ENCODE peak calls at places on chromosomes 6 and 20, in nine cellular contexts. H is AG09309, T is AG10803, N is lower leg skin, R is nephron progenitor cell, I is omental fat pad, Z is astrocyte of the spinal cord, C is HFFc6, S is GM20000. U is an unnamed sample.

GRCh38 chr6:105136433-105137350 is 43.1 kb downstream of the POPDC3 start:
- DNase-seq in R (peak; percentile 74), Z (peak; percentile 65), T (peak; percentile 59), I (no peak), S (peak; percentile 78), C (peak; percentile 31), H (no peak), N (peak; percentile 23), U (peak; percentile 80)

GRCh38 chr6:129490551-129491245 is 219.3 kb downstream of the ARHGAP18 start:
- DNase-seq in C (peak; percentile 96), H (peak; percentile 91), T (peak; percentile 95), Z (peak; percentile 98), I (no peak), S (peak; percentile 58), N (peak; percentile 66), R (no peak), U (no peak)

GRCh38 chr6:116611020-116611419 is 5.3 kb upstream of the RSPH4A start:
- DNase-seq in T (no peak), S (no peak), R (no peak), I (no peak), C (no peak), Z (no peak), H (no peak), N (no peak), U (no peak)

GRCh38 chr6:128521302-128521632 is 868 bp upstream of the PTPRK start:
- DNase-seq in C (peak; percentile 50), T (peak; percentile 59), I (no peak), N (no peak), H (no peak), S (no peak), R (no peak), Z (no peak), U (no peak)

GRCh38 chr6:127100510-127101140 is 17.8 kb upstream of the RSPO3 start:
- DNase-seq in Z (peak; percentile 42), I (no peak), R (no peak), N (no peak), S (no peak), T (peak; percentile 52), C (peak; percentile 13), H (peak; percentile 11), U (no peak)

GRCh38 chr20:37385176-37385575 is 39.2 kb downstream of the SRC start:
- DNase-seq in Z (no peak), S (no peak), T (no peak), R (no peak), I (no peak), C (no peak), N (no peak), H (no peak), U (no peak)

GRCh38 chr6:150683320-150683719 is 83.6 kb downstream of the PLEKHG1 start:
- DNase-seq in I (no peak), S (no peak), R (no peak), H (no peak), Z (no peak), N (no peak), C (no peak), T (no peak), U (no peak)

GRCh38 chr6:43817192-43817591 is 47.2 kb downstream of the VEGFA start:
- DNase-seq in C (peak; percentile 27), T (peak; percentile 43), H (no peak), Z (no peak), I (no peak), N (no peak), S (peak; percentile 41), R (no peak), U (no peak)

DNA sequence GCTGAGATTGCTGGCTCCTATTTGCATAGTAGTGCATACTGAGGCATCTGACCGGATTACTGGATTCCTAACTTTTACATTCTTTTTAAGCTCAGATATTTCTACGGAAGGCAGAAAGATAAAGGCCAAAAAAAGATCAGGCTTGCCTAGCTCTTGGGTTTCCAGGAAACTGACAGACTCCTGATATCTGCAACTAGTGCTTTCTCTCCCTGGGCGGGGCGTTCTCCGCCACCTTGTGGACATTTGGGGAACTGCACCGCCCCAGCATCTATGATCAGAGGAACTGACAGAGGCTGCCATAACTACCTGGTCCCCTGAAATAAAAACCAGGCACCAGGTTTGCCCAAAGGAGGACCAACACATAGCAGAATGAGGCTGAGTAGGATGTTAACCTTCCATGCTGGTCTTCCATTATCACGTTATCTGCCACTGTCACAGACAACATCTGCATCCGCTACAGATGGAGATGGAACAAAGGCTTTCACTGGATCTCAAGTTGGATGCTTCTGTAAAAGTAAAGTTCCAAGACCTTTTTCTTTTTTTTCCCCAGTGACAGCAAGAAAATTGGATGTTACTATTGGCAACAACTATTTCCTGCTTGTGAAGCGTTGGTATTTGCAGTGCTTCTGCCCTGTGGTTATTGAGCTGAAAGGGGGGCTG is 33.3 kb downstream of the NT5E start:
- DNase-seq in Z (peak; percentile 76), R (peak; percentile 87), N (peak; percentile 78), H (no peak), T (peak; percentile 75), C (peak; percentile 75), S (peak; percentile 69), I (peak; percentile 83), U (peak; percentile 33)
- TF ChIP-seq CTCF in Z (peak; percentile 100), R (peak; percentile 100), N (no peak), H (peak; percentile 100), T (peak; percentile 99), C (peak; percentile 100), S (peak; percentile 96), I (peak; percentile 99), U (peak; percentile 99)

DNA sequence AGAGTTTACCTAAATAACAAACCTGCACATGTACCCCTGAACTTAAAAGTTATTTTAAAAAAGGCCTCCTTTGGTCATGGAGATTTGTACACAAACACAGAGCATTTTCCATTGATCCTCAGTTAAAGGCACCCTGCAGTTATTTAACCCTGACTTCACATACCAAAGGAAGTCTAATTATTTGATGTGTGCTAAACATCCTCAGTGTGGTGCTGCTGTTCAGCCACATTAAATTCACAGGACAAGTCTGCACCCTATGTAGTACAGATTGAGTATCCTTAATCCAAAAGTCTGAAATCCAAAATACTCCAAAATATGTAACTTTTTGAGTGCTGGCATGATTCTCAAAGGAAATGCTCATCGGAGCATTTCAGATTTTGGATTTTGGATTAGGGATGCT is 21.4 kb downstream of the KCNQ5 start:
- DNase-seq in R (no peak), I (no peak), T (peak; percentile 38), H (no peak), S (no peak), Z (peak; percentile 14), N (no peak), C (no peak), U (no peak)
- TF ChIP-seq CTCF in R (no peak), I (no peak), T (peak; percentile 28), H (no peak), S (peak; percentile 12), Z (peak; percentile 15), N (no peak), C (peak; percentile 33), U (no peak)

DNA sequence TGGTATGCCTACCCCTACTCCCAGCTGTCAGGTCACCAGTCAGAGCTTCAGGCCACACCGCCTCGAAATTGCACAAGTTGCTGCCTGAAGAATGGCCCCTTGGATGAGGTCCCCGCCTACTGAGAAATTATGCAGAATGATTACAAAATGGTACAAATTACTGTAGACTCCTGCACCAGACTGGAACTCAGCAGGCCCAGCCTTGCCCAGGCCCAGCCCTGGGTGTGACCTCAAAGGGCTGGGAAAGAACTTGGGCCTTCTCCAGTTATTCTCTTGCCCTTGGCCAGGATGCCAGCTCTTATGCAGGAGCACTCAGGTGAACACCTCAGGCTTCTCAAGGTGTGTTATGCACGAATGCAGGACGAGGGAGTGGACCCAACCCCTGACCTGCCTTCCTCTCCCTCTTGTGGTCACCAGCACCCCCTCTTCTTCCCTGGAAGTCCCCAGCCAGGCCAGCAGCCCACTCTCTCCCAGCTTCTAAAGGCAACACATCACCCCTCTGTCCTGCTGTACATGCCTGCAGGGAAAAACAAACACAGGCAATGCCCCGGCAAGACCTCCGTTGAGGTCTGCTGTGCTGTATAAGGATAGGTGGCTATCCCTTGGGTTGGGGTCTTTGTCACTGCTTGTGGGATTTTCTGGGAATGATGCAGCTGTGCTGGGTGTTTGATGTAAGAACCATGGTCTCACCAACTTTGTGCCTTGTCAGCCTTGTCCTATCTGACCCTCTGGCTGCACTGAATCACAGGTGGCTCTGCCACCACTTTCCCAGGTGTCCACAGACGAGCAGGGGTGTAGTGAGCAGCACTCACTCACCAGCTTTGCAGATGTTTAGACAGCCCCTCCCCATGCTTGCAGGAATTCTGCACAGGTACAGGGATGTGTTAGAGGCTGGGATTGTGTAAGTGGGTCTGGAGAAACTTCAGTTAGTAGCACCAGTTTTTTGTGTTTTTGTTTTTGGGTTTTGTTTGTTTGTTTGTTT is 88.5 kb upstream of the NAA20 start:
- DNase-seq in S (no peak), T (peak; percentile 23), H (no peak), N (peak; percentile 74), R (no peak), C (no peak), Z (no peak), I (no peak), U (no peak)
- TF ChIP-seq CTCF in S (no peak), T (no peak), H (no peak), N (no peak), R (no peak), C (no peak), Z (no peak), I (no peak), U (no peak)

GRCh38 chr20:47741669-47742345 is 43.5 kb downstream of the SULF2 start:
- DNase-seq in N (no peak), H (no peak), I (no peak), R (no peak), T (no peak), Z (no peak), S (no peak), C (no peak), U (no peak)

GRCh38 chr20:47736570-47737152 is 48.6 kb downstream of the SULF2 start:
- DNase-seq in Z (no peak), C (no peak), R (no peak), H (no peak), S (no peak), T (no peak), N (no peak), I (no peak), U (no peak)

GRCh38 chr20:47743671-47744070 is 41.6 kb downstream of the SULF2 start:
- DNase-seq in Z (no peak), S (no peak), R (no peak), I (no peak), N (no peak), T (no peak), H (no peak), C (no peak), U (no peak)

GRCh38 chr20:47737923-47738322 is 47.4 kb downstream of the SULF2 start:
- DNase-seq in C (no peak), I (no peak), S (no peak), T (no peak), R (no peak), N (no peak), H (no peak), Z (no peak), U (no peak)

DNA sequence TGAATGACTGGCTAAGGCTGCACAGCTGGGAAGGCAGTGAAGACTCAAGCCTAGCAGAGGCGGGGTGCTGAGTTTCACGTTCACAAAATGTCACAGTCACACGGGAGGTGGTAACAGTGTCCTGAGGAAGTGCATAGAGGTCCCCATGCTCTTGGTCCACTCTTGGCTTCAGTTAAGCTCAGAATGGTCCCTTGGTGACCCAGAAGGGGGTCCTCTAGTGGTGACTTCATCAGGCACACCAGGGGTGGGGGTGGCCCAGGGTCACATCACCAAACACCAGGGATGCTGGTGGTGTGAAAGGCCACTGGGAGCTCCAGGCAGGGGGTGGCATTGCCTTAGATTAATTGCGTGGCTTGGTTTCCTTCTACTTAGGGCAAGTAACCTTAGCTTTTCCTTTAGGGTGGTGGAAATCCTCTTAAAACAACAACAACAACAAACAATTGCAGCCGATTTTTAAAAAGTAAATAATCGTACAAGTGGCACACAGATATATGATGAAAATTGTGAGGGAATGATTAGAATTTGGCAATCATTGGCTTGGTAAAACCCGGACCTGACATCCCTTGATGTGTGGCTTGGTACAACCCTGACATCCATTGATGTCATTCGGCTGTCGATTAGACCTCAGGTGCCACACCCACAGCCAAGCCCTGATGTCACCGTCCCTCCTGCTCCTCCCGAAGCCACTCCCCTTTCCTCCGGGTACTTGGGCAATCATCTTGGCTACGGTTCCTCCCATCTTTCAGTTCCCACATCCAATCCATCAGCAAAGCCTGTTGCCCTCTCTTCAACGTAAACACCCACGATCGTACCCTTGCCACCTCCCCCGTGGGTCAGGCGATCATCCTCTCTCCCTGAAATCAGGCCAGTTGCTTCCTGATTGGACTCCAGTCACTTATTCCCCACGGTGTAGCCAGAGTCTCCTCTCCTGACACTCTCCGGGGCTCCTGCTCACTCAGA is 44.8 kb downstream of the SULF2 start:
- DNase-seq in T (no peak), C (no peak), H (no peak), Z (no peak), R (no peak), S (no peak), N (peak; percentile 61), I (no peak), U (no peak)
- TF ChIP-seq CTCF in T (no peak), C (peak; percentile 11), H (no peak), Z (no peak), R (no peak), S (no peak), N (no peak), I (no peak), U (no peak)

U was measured in mesothelial cell of epicardium.